ENCODE peak calls at places on chromosome 21, in four cellular contexts. Q, M, L and R are unnamed samples.

GRCh38 chr21:42039911-42040351 is 29.8 kb upstream of the ZBTB21 start:
- DNase-seq in Q (no peak), M (peak; percentile 17), L (no peak), R (no peak)

GRCh38 chr21:32423320-32423719 is 10.8 kb downstream of the EVA1C start:
- DNase-seq in Q (peak; percentile 27), M (peak; percentile 77), L (no peak), R (no peak)

GRCh38 chr21:38310619-38311018 is 53.8 kb downstream of the KCNJ15 start:
- DNase-seq in Q (no peak), M (no peak), L (no peak), R (no peak)

GRCh38 chr21:44506279-44507255 is 33.4 kb downstream of the KRTAP10-1 start:
- DNase-seq in Q (no peak), M (no peak), L (no peak), R (no peak)

GRCh38 chr21:29208666-29209059 is 78.2 kb downstream of the MAP3K7CL start:
- DNase-seq in Q (no peak), M (peak; percentile 76), L (no peak), R (no peak)

GRCh38 chr21:36757246-36757645 is 58.3 kb downstream of the SIM2 start:
- DNase-seq in Q (no peak), M (no peak), L (no peak), R (no peak)

GRCh38 chr21:17402885-17403477 is 109.9 kb upstream of the CXADR start:
- DNase-seq in Q (no peak), M (no peak), L (no peak), R (no peak)

GRCh38 chr21:38075833-38076567 is 159.7 kb upstream of the KCNJ6 start:
- DNase-seq in Q (peak; percentile 91), M (no peak), L (no peak), R (no peak)

GRCh38 chr21:41604583-41605041 is 96.7 kb upstream of the TMPRSS2 start:
- DNase-seq in Q (no peak), M (no peak), L (no peak), R (no peak)

GRCh38 chr21:15283138-15283537 is 218.3 kb upstream of the NRIP1 start:
- DNase-seq in Q (no peak), M (no peak), L (no peak), R (no peak)

GRCh38 chr21:36858320-36858957 is 108.0 kb downstream of the HLCS start:
- DNase-seq in Q (no peak), M (no peak), L (no peak), R (no peak)

GRCh38 chr21:21003701-21004100 is 5.5 kb downstream of the NCAM2 start:
- DNase-seq in Q (peak; percentile 42), M (no peak), L (no peak), R (no peak)

GRCh38 chr21:34949499-34949898 is 99.6 kb downstream of the RUNX1 start:
- DNase-seq in Q (no peak), M (no peak), L (no peak), R (no peak)

GRCh38 chr21:31641416-31641922 is 18.0 kb upstream of the SOD1 start:
- DNase-seq in Q (no peak), M (no peak), L (no peak), R (no peak)

GRCh38 chr21:17613242-17613676 is 558 bp upstream of the BTG3 start:
- DNase-seq in Q (no peak), M (no peak), L (no peak), R (no peak)

GRCh38 chr21:34061983-34062382 is 11.4 kb upstream of the MRPS6 start:
- DNase-seq in Q (no peak), M (no peak), L (no peak), R (no peak)

GRCh38 chr21:34336756-34337391 is 26.9 kb upstream of the KCNE2 start:
- DNase-seq in Q (no peak), M (no peak), L (no peak), R (no peak)

GRCh38 chr21:35825954-35826353 is 234.4 kb downstream of the SETD4 start:
- DNase-seq in Q (no peak), M (no peak), L (no peak), R (no peak)